ENCODE peak calls at places on chromosomes 7 and 10, in six cellular contexts. One of them, this sample, is unnamed.

GRCh38 chr7:66502230-66503035 is 126.2 kb upstream of the KCTD7 start:
- ATAC-seq in GM12878: no peak
- ATAC-seq in K562: peak; percentile 53
- ATAC-seq in A549: peak; percentile 69
- ATAC-seq in upper lobe of left lung: no peak
- ATAC-seq in HepG2: peak; percentile 73
- ATAC-seq in this sample: no peak

GRCh38 chr10:103850572-103850895 is 4.8 kb downstream of the SH3PXD2A start:
- ATAC-seq in K562: no peak
- ATAC-seq in HepG2: no peak
- ATAC-seq in upper lobe of left lung: no peak
- ATAC-seq in GM12878: no peak
- ATAC-seq in A549: no peak
- ATAC-seq in this sample: no peak

GRCh38 chr10:14397069-14397468 is 66.3 kb upstream of the FRMD4A start:
- ATAC-seq in GM12878: no peak
- ATAC-seq in K562: no peak
- ATAC-seq in upper lobe of left lung: peak; percentile 78
- ATAC-seq in A549: no peak
- ATAC-seq in HepG2: no peak
- ATAC-seq in this sample: peak; percentile 75

GRCh38 chr10:70779685-70780369 is 5.3 kb downstream of the TBATA start:
- ATAC-seq in A549: no peak
- ATAC-seq in GM12878: no peak
- ATAC-seq in HepG2: no peak
- ATAC-seq in upper lobe of left lung: no peak
- ATAC-seq in K562: peak; percentile 81
- ATAC-seq in this sample: no peak

GRCh38 chr7:114627231-114627630 is 212.6 kb downstream of the FOXP2 start:
- ATAC-seq in upper lobe of left lung: no peak
- ATAC-seq in K562: no peak
- ATAC-seq in HepG2: no peak
- ATAC-seq in A549: no peak
- ATAC-seq in GM12878: no peak
- ATAC-seq in this sample: no peak

GRCh38 chr10:3332732-3333131 is 160.2 kb upstream of the PITRM1 start:
- ATAC-seq in A549: no peak
- ATAC-seq in HepG2: no peak
- ATAC-seq in K562: no peak
- ATAC-seq in upper lobe of left lung: no peak
- ATAC-seq in GM12878: no peak
- ATAC-seq in this sample: no peak

GRCh38 chr7:83936056-83936703 is 258.4 kb downstream of the SEMA3A start:
- ATAC-seq in A549: peak; percentile 85
- ATAC-seq in upper lobe of left lung: no peak
- ATAC-seq in HepG2: peak; percentile 79
- ATAC-seq in GM12878: peak; percentile 92
- ATAC-seq in K562: peak; percentile 85
- ATAC-seq in this sample: peak; percentile 67

GRCh38 chr10:67783576-67784294 is 54.3 kb downstream of the DNAJC12 start:
- ATAC-seq in A549: no peak
- ATAC-seq in K562: peak; percentile 8
- ATAC-seq in upper lobe of left lung: no peak
- ATAC-seq in HepG2: no peak
- ATAC-seq in GM12878: peak; percentile 76
- ATAC-seq in this sample: no peak

GRCh38 chr10:67602268-67602950 is 93.6 kb downstream of the CTNNA3 start:
- ATAC-seq in GM12878: peak; percentile 21
- ATAC-seq in K562: no peak
- ATAC-seq in HepG2: no peak
- ATAC-seq in A549: no peak
- ATAC-seq in upper lobe of left lung: no peak
- ATAC-seq in this sample: no peak

GRCh38 chr7:5425507-5426225 is 2.0 kb upstream of the TNRC18 start:
- ATAC-seq in HepG2: peak; percentile 13
- ATAC-seq in GM12878: no peak
- ATAC-seq in A549: peak; percentile 20
- ATAC-seq in upper lobe of left lung: no peak
- ATAC-seq in K562: peak; percentile 40
- ATAC-seq in this sample: peak; percentile 13

GRCh38 chr7:593324-594115 is 73.9 kb upstream of the PDGFA start:
- ATAC-seq in A549: no peak
- ATAC-seq in upper lobe of left lung: no peak
- ATAC-seq in K562: no peak
- ATAC-seq in HepG2: no peak
- ATAC-seq in GM12878: peak; percentile 83
- ATAC-seq in this sample: no peak

GRCh38 chr10:111830360-111830759 is 353.2 kb downstream of the GPAM start:
- ATAC-seq in A549: no peak
- ATAC-seq in K562: no peak
- ATAC-seq in HepG2: no peak
- ATAC-seq in GM12878: no peak
- ATAC-seq in upper lobe of left lung: no peak
- ATAC-seq in this sample: no peak

GRCh38 chr10:3131098-3131497 is 41.5 kb downstream of the PITRM1 start:
- ATAC-seq in A549: no peak
- ATAC-seq in HepG2: no peak
- ATAC-seq in K562: no peak
- ATAC-seq in GM12878: no peak
- ATAC-seq in upper lobe of left lung: no peak
- ATAC-seq in this sample: no peak

GRCh38 chr7:99379043-99379577 is 4.6 kb downstream of the ARPC1B start:
- ATAC-seq in upper lobe of left lung: peak; percentile 87
- ATAC-seq in GM12878: peak; percentile 36
- ATAC-seq in HepG2: no peak
- ATAC-seq in A549: peak; percentile 7
- ATAC-seq in K562: peak; percentile 15
- ATAC-seq in this sample: peak; percentile 84
- H3K4me1 ChIP-seq in upper lobe of left lung: peaks cover 52% of the 10 kb centered on the region
- H3K4me1 ChIP-seq in GM12878: peaks cover 45% of the 10 kb centered on the region
- H3K4me1 ChIP-seq in HepG2: peaks cover 50% of the 10 kb centered on the region
- H3K4me1 ChIP-seq in A549: peaks cover 54% of the 10 kb centered on the region
- H3K4me1 ChIP-seq in K562: peaks cover 56% of the 10 kb centered on the region
- H3K4me1 ChIP-seq in this sample: no peaks in the 10 kb centered on the region

GRCh38 chr7:94057955-94058354 is 53.8 kb upstream of the BET1 start:
- ATAC-seq in GM12878: no peak
- ATAC-seq in A549: no peak
- ATAC-seq in K562: no peak
- ATAC-seq in HepG2: no peak
- ATAC-seq in upper lobe of left lung: no peak
- ATAC-seq in this sample: no peak

GRCh38 chr7:94059747-94060146 is 55.6 kb upstream of the BET1 start:
- ATAC-seq in HepG2: no peak
- ATAC-seq in upper lobe of left lung: no peak
- ATAC-seq in A549: no peak
- ATAC-seq in K562: no peak
- ATAC-seq in GM12878: peak; percentile 59
- ATAC-seq in this sample: no peak

GRCh38 chr7:94054130-94054529 is 50.0 kb upstream of the BET1 start:
- ATAC-seq in K562: no peak
- ATAC-seq in A549: no peak
- ATAC-seq in GM12878: no peak
- ATAC-seq in HepG2: no peak
- ATAC-seq in upper lobe of left lung: no peak
- ATAC-seq in this sample: no peak

GRCh38 chr7:94055963-94056362 is 51.8 kb upstream of the BET1 start:
- ATAC-seq in upper lobe of left lung: no peak
- ATAC-seq in HepG2: no peak
- ATAC-seq in K562: no peak
- ATAC-seq in A549: no peak
- ATAC-seq in GM12878: no peak
- ATAC-seq in this sample: no peak

DNA sequence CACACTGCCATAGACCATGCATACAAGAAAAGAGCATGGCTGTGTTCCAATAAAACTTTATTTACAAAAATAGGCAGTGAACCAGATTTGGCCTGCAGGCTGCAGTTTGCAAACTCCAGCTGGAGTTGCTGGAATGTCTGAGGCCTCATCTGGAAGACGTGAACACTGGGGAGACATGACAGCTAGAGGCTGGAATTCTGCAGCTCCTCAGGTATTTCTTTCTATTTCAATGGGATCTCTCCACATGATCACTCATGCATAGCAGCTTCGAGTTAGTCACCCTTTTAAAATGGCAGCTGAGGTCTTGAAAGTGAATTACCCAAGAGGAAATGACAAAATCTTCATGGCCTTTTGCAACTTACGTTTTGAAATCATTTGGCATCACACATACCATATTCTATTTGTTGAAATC is 52.6 kb upstream of the BET1 start:
- ATAC-seq in GM12878: no peak
- ATAC-seq in K562: no peak
- ATAC-seq in HepG2: no peak
- ATAC-seq in upper lobe of left lung: no peak
- ATAC-seq in A549: no peak
- ATAC-seq in this sample: no peak
- TF ChIP-seq EP300 in GM12878: no peak
- TF ChIP-seq EP300 in K562: no peak
- TF ChIP-seq EP300 in HepG2: no peak
- TF ChIP-seq EP300 in upper lobe of left lung: no peak
- TF ChIP-seq EP300 in A549: no peak
- TF ChIP-seq EP300 in this sample: no peak

DNA sequence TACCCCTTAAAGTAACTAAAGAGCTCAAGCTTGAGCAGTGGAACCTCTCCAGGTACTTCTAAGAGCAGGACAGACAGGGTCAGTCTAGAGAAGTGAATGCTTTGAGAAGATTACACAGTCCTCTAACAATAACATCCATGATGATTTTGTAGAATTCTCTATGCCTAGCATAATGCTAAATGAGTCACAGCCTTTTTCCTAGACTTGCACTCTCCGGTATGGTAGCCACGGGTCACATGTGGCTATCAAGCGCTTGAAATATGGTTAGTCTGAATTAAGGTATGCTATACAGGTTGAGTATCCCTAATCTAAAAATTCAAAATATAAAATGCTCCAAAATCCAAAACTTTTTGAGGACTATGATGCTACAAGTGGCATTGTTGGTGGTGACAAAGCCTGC is 166.6 kb upstream of the MKLN1 start:
- ATAC-seq in upper lobe of left lung: no peak
- ATAC-seq in HepG2: no peak
- ATAC-seq in K562: no peak
- ATAC-seq in A549: no peak
- ATAC-seq in GM12878: no peak
- ATAC-seq in this sample: no peak
- H3K27ac ChIP-seq in upper lobe of left lung: no peak overlapping the region
- H3K27ac ChIP-seq in HepG2: no peak overlapping the region
- H3K27ac ChIP-seq in K562: no peak overlapping the region
- H3K27ac ChIP-seq in A549: peak overlapping the region; percentile 87
- H3K27ac ChIP-seq in GM12878: no peak overlapping the region
- H3K27ac ChIP-seq in this sample: no peak overlapping the region

DNA sequence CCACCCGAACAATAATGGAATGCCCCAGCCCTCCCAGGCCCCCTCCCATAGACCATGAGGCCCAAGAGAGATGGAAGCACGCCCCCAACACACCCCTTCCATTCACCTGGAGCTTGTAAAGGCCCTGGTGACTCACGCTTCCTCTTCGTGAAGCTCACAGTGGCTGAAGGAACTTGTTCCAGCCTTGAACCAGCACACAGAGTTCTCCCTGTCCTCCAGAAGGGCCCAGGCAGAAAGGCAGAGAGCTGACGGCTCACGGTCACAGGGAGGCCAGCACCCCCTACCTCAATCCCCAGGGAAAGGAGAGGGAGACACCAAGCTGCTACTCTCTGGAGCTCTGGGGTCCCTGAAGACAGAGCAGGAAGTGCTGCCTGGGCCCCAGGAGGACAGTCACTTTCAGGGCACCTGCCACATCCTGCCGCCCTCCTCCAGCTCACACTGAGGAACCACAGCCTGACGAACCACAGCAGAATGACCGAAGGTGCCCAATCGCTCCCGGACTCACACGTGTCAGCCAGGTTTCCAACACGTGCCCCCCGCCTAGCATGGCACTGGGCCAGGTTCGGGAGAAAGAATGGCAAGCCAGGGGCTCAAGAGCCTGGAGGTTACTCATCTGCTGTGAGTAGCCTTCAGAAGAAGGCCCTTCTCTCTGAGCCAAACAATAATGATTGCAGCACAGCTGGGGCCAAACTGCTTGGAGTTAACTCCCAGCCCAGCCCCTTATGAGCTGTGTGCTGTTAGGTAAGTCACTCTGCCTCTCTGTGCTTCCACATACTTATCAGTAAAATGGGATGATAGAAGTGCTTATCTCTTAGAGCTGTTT is 52.8 kb downstream of the DLG5 start:
- ATAC-seq in HepG2: peak; percentile 43
- ATAC-seq in GM12878: peak; percentile 86
- ATAC-seq in A549: peak; percentile 23
- ATAC-seq in K562: peak; percentile 33
- ATAC-seq in upper lobe of left lung: peak; percentile 37
- ATAC-seq in this sample: peak; percentile 52
- H3K4me1 ChIP-seq in HepG2: peaks cover 40% of the 10 kb centered on the region
- H3K4me1 ChIP-seq in GM12878: peaks cover 27% of the 10 kb centered on the region
- H3K4me1 ChIP-seq in A549: peaks cover 12% of the 10 kb centered on the region
- H3K4me1 ChIP-seq in K562: peaks cover 10% of the 10 kb centered on the region
- H3K4me1 ChIP-seq in upper lobe of left lung: peaks cover 30% of the 10 kb centered on the region
- H3K4me1 ChIP-seq in this sample: peaks cover 34% of the 10 kb centered on the region

DNA sequence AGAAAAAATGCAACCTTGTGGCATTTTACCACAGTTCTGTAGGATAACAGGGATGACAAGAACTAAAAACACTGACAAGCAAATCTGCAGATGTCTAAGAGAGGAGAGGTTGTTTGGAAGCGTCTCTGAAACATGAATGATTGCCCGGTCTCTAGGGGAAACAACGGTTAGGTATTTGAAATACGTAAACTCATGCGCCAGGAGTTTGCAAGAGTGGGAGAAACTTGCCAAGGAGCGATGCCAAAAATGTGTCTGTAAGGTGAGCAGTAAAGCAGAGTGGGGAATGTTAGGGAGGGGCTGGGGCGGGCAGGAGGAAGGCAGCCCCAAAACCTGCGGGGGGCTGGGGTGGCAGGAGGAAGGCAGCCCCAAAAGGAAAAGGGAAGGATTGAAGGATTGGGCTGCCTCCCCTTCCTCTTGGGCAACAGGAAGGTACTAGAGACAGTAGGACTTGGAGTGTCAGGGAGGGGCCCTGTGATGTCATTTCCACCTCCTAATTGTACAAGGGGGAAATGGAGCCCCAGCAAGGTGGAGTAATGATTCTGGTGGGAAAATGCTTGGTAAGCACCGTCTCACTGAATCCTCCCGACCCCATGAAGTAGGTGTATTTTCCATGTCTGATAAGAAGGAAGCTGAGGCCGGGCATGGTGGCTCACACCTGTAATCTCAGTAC is 33.2 kb upstream of the PLEKHA1 start:
- ATAC-seq in HepG2: no peak
- ATAC-seq in A549: no peak
- ATAC-seq in K562: no peak
- ATAC-seq in upper lobe of left lung: peak; percentile 53
- ATAC-seq in GM12878: no peak
- ATAC-seq in this sample: peak; percentile 82
- TF ChIP-seq EP300 in HepG2: no peak
- TF ChIP-seq EP300 in A549: no peak
- TF ChIP-seq EP300 in K562: no peak
- TF ChIP-seq EP300 in upper lobe of left lung: no peak
- TF ChIP-seq EP300 in GM12878: no peak
- TF ChIP-seq EP300 in this sample: no peak

DNA sequence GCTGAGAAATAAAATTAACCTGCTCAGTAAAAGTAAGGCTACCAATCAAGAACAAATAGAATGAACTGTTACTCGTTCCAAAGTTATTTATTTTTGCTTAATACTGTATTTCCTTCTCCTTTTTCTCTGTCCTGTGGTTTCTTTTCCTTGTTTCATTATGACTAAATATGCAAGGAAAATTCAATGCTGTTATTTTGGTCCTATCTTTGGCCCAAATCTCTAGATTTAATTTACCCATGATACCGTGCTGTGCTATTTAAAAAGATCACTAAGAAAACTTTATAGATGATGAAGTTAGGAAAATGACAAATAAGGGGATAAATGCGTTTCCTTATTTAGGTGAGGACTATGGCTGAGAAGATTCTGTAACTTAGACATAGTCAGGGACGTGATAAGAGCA is 45.3 kb upstream of the FAM133B start:
- ATAC-seq in K562: no peak
- ATAC-seq in A549: no peak
- ATAC-seq in HepG2: no peak
- ATAC-seq in upper lobe of left lung: no peak
- ATAC-seq in GM12878: no peak
- ATAC-seq in this sample: no peak
- H3K27ac ChIP-seq in K562: no peak overlapping the region
- H3K27ac ChIP-seq in A549: peak overlapping the region; percentile 63
- H3K27ac ChIP-seq in HepG2: peak overlapping the region; percentile 41
- H3K27ac ChIP-seq in upper lobe of left lung: peak overlapping the region; percentile 20
- H3K27ac ChIP-seq in GM12878: peak overlapping the region; percentile 70
- H3K27ac ChIP-seq in this sample: peak overlapping the region; percentile 75